ENCODE peak calls at places on chromosomes 6 and 20, in four cellular contexts. S is anterior cingulate cortex, O is left ventricle myocardium inferior, I is AML-193. J is an unnamed sample.
A peak's percentile ranks its signal among the peaks of the same experiment; 100 is the strongest.

GRCh38 chr6:169510871-169511270 is 191.0 kb downstream of the WDR27 start:
- DNase-seq in S (no peak), O (no peak), I (no peak), J (no peak)

GRCh38 chr6:141199074-141199473 is 933.7 kb upstream of the GJE1 start:
- DNase-seq in S (no peak), O (no peak), I (no peak), J (no peak)

GRCh38 chr6:39347906-39348585 is 25.5 kb upstream of the KCNK16 start:
- DNase-seq in S (peak; percentile 53), O (peak; percentile 63), I (peak; percentile 62), J (no peak)

GRCh38 chr6:149248688-149249369 is 68.7 kb upstream of the TAB2 start:
- DNase-seq in S (no peak), O (no peak), I (no peak), J (no peak)

GRCh38 chr6:133236898-133237297 is 4.3 kb upstream of the EYA4 start:
- DNase-seq in S (no peak), O (no peak), I (no peak), J (no peak)

GRCh38 chr20:49392745-49393144 is 89.7 kb downstream of the KCNB1 start:
- DNase-seq in S (no peak), O (no peak), I (no peak), J (no peak)

GRCh38 chr6:170497845-170498281 is 55.2 kb downstream of the PSMB1 start:
- DNase-seq in S (no peak), O (no peak), I (no peak), J (no peak)

GRCh38 chr6:25370175-25371036 is 91.2 kb downstream of the CARMIL1 start:
- DNase-seq in S (no peak), O (no peak), I (no peak), J (no peak)

GRCh38 chr6:157539421-157539822 is 158.4 kb downstream of the ZDHHC14 start:
- DNase-seq in S (no peak), O (no peak), I (no peak), J (no peak)

GRCh38 chr6:170265655-170266054 is 25.2 kb downstream of the DLL1 start:
- DNase-seq in S (peak; percentile 82), O (peak; percentile 82), I (no peak), J (peak; percentile 68)

GRCh38 chr20:17326096-17326495 is 99.3 kb downstream of the PCSK2 start:
- DNase-seq in S (no peak), O (no peak), I (no peak), J (no peak)

GRCh38 chr6:99143108-99143828 is 195.5 kb upstream of the FBXL4 start:
- DNase-seq in S (no peak), O (no peak), I (no peak), J (no peak)

GRCh38 chr6:71886184-71887005 is at the start of gene RIMS1:
- DNase-seq in S (no peak), O (no peak), I (no peak), J (no peak)

GRCh38 chr6:79762370-79762769 is 131.2 kb downstream of the SH3BGRL2 start:
- DNase-seq in S (no peak), O (no peak), I (no peak), J (no peak)

GRCh38 chr6:52953911-52954839 is 40.9 kb downstream of the GSTA4 start:
- DNase-seq in S (no peak), O (no peak), I (no peak), J (no peak)

GRCh38 chr20:21559305-21559704 is 45.4 kb upstream of the NKX2-2 start:
- DNase-seq in S (no peak), O (no peak), I (no peak), J (no peak)

GRCh38 chr20:14062786-14063185 is 67.5 kb downstream of the MACROD2 start:
- DNase-seq in S (no peak), O (no peak), I (no peak), J (no peak)

GRCh38 chr20:38326309-38326708 is 20.0 kb upstream of the LBP start:
- DNase-seq in S (no peak), O (no peak), I (no peak), J (no peak)

GRCh38 chr20:35166242-35166830 is 5.5 kb upstream of the PROCR start:
- DNase-seq in S (no peak), O (peak; percentile 70), I (peak; percentile 3), J (no peak)

GRCh38 chr6:108002365-108003221 is 44.6 kb upstream of the SEC63 start:
- DNase-seq in S (peak; percentile 79), O (no peak), I (no peak), J (peak; percentile 78)

GRCh38 chr6:165446331-165446730 is 136.9 kb upstream of the C6orf118 start:
- DNase-seq in S (no peak), O (no peak), I (no peak), J (no peak)

GRCh38 chr6:12485226-12485764 is 195.1 kb downstream of the EDN1 start:
- DNase-seq in S (no peak), O (no peak), I (no peak), J (no peak)

GRCh38 chr6:77462359-77463307 is 658 bp downstream of the HTR1B start:
- DNase-seq in S (no peak), O (no peak), I (no peak), J (no peak)

GRCh38 chr6:90106449-90106848 is 190.2 kb downstream of the BACH2 start:
- DNase-seq in S (no peak), O (no peak), I (peak; percentile 43), J (no peak)

GRCh38 chr6:54431466-54431865 is 123.2 kb downstream of the TINAG start:
- DNase-seq in S (no peak), O (no peak), I (no peak), J (no peak)

GRCh38 chr6:2971420-2972218 is at the start of gene SERPINB6:
- DNase-seq in S (peak; percentile 79), O (peak; percentile 89), I (peak; percentile 57), J (peak; percentile 84)

GRCh38 chr6:83868639-83869038 is 9.2 kb downstream of the CYB5R4 start:
- DNase-seq in S (no peak), O (no peak), I (no peak), J (no peak)

GRCh38 chr6:144845181-144845580 is 560.0 kb downstream of the UTRN start:
- DNase-seq in S (no peak), O (no peak), I (no peak), J (no peak)